ENCODE peak calls at places on chromosomes 1 and 21, in five cellular contexts. Q is transverse colon, E is right lobe of liver, Y is adrenal gland, M is tibial artery. S is an unnamed sample.

GRCh38 chr1:12469990-12470389 is 148.0 kb downstream of the DHRS3 start:
- DNase-seq in Q (no peak), E (no peak), Y (no peak), M (no peak), S (no peak)

GRCh38 chr1:57551476-57551875 is 127.6 kb upstream of the DAB1 start:
- DNase-seq in Q (no peak), E (no peak), Y (no peak), M (no peak), S (no peak)

GRCh38 chr1:38693759-38694158 is 165.8 kb downstream of the RRAGC start:
- DNase-seq in Q (no peak), E (no peak), Y (no peak), M (no peak), S (no peak)

GRCh38 chr1:205488074-205488723 is 16.3 kb upstream of the CDK18 start:
- DNase-seq in Q (peak; percentile 49), E (no peak), Y (peak; percentile 61), M (no peak), S (peak; percentile 60)

GRCh38 chr1:86370627-86371026 is 25.5 kb downstream of the ODF2L start:
- DNase-seq in Q (no peak), E (no peak), Y (no peak), M (no peak), S (no peak)

GRCh38 chr1:153534933-153535663 is 693 bp downstream of the S100A6 start:
- DNase-seq in Q (peak; percentile 72), E (no peak), Y (no peak), M (peak; percentile 88), S (peak; percentile 46)

GRCh38 chr1:101006553-101006952 is 19.0 kb downstream of the DPH5 start:
- DNase-seq in Q (no peak), E (no peak), Y (no peak), M (no peak), S (no peak)

GRCh38 chr1:196677781-196678509 is 26.1 kb downstream of the CFH start:
- DNase-seq in Q (no peak), E (no peak), Y (no peak), M (no peak), S (no peak)

GRCh38 chr1:74729741-74730478 is 2.9 kb downstream of the CRYZ start:
- DNase-seq in Q (no peak), E (no peak), Y (no peak), M (no peak), S (no peak)

GRCh38 chr1:109661391-109661790 is 5.5 kb downstream of the GSTM4 start:
- DNase-seq in Q (no peak), E (no peak), Y (no peak), M (no peak), S (no peak)

GRCh38 chr21:34936299-34936698 is 112.8 kb downstream of the RUNX1 start:
- DNase-seq in Q (no peak), E (no peak), Y (no peak), M (no peak), S (no peak)

GRCh38 chr1:6489799-6490180 is 1.7 kb downstream of the PLEKHG5 start:
- DNase-seq in Q (peak; percentile 85), E (peak; percentile 82), Y (peak; percentile 77), M (peak; percentile 42), S (peak; percentile 54)

GRCh38 chr21:33666153-33666552 is 23.9 kb downstream of the ITSN1 start:
- DNase-seq in Q (no peak), E (no peak), Y (no peak), M (no peak), S (no peak)

GRCh38 chr1:32939655-32940371 is 24.8 kb downstream of the RNF19B start:
- DNase-seq in Q (peak; percentile 54), E (no peak), Y (no peak), M (peak; percentile 48), S (no peak)

GRCh38 chr1:145994391-145995120 is 1.8 kb downstream of the TXNIP start:
- DNase-seq in Q (no peak), E (no peak), Y (peak; percentile 47), M (peak; percentile 15), S (no peak)

GRCh38 chr1:218362418-218363076 is 17.4 kb downstream of the TGFB2 start:
- DNase-seq in Q (no peak), E (no peak), Y (no peak), M (no peak), S (no peak)

GRCh38 chr1:47023268-47024137 is at the start of gene CYP4X1:
- DNase-seq in Q (peak; percentile 14), E (peak; percentile 52), Y (peak; percentile 13), M (no peak), S (peak; percentile 28)

GRCh38 chr1:241208910-241209414 is 148.0 kb downstream of the RGS7 start:
- DNase-seq in Q (no peak), E (no peak), Y (no peak), M (no peak), S (no peak)

GRCh38 chr1:228955691-228956090 is 220.4 kb downstream of the RHOU start:
- DNase-seq in Q (no peak), E (no peak), Y (no peak), M (no peak), S (no peak)

GRCh38 chr1:2802421-2802961 is 998 bp upstream of the TTC34 start:
- DNase-seq in Q (no peak), E (peak; percentile 38), Y (no peak), M (no peak), S (peak; percentile 39)

GRCh38 chr1:109823543-109824348 is 60.0 kb upstream of the EPS8L3 start:
- DNase-seq in Q (no peak), E (peak; percentile 64), Y (peak; percentile 65), M (peak; percentile 70), S (no peak)

GRCh38 chr1:29893036-29893723 is 656.9 kb downstream of the PTPRU start:
- DNase-seq in Q (no peak), E (no peak), Y (no peak), M (no peak), S (no peak)

GRCh38 chr1:5585256-5585655 is 407.0 kb downstream of the NPHP4 start:
- DNase-seq in Q (no peak), E (no peak), Y (no peak), M (no peak), S (no peak)

GRCh38 chr1:34709547-34709946 is 45.3 kb upstream of the GJB5 start:
- DNase-seq in Q (no peak), E (no peak), Y (no peak), M (no peak), S (no peak)

GRCh38 chr1:77948841-77949424 is 29.9 kb downstream of the FUBP1 start:
- DNase-seq in Q (no peak), E (no peak), Y (no peak), M (no peak), S (no peak)

GRCh38 chr1:85911742-85912141 is 203.5 kb upstream of the ZNHIT6 start:
- DNase-seq in Q (no peak), E (no peak), Y (no peak), M (no peak), S (no peak)

GRCh38 chr1:100353988-100354387 is 1.7 kb downstream of the CDC14A start:
- DNase-seq in Q (no peak), E (no peak), Y (no peak), M (no peak), S (no peak)

GRCh38 chr1:161778522-161778921 is 12.4 kb downstream of the ATF6 start:
- DNase-seq in Q (no peak), E (no peak), Y (no peak), M (no peak), S (no peak)

GRCh38 chr1:73463848-73464247 is 734.1 kb downstream of the LRRIQ3 start:
- DNase-seq in Q (no peak), E (no peak), Y (no peak), M (no peak), S (no peak)

GRCh38 chr21:36193200-36193599 is 36.6 kb downstream of the DOP1B start:
- DNase-seq in Q (no peak), E (no peak), Y (no peak), M (no peak), S (no peak)

GRCh38 chr1:150516616-150517015 is 1.1 kb downstream of the FALEC start:
- DNase-seq in Q (no peak), E (no peak), Y (no peak), M (no peak), S (no peak)

GRCh38 chr1:27571439-27572018 is 32.4 kb downstream of the AHDC1 start:
- DNase-seq in Q (no peak), E (no peak), Y (peak; percentile 73), M (no peak), S (peak; percentile 85)

GRCh38 chr1:27570823-27571222 is 33.1 kb downstream of the AHDC1 start:
- DNase-seq in Q (no peak), E (no peak), Y (peak; percentile 43), M (no peak), S (peak; percentile 43)

GRCh38 chr1:27569088-27569459 is 34.9 kb downstream of the AHDC1 start:
- DNase-seq in Q (no peak), E (no peak), Y (no peak), M (peak; percentile 55), S (no peak)

GRCh38 chr1:27569506-27570382 is 34.2 kb downstream of the AHDC1 start:
- DNase-seq in Q (no peak), E (no peak), Y (peak; percentile 43), M (no peak), S (no peak)

GRCh38 chr1:27570383-27570755 is 33.6 kb downstream of the AHDC1 start:
- DNase-seq in Q (no peak), E (no peak), Y (no peak), M (no peak), S (no peak)
- H3K4me1 ChIP-seq in Q (peaks cover 63% of the 10 kb centered on the region), E (peaks cover 51% of the 10 kb centered on the region), Y (peaks cover 96% of the 10 kb centered on the region), M (peaks cover 94% of the 10 kb centered on the region), S (peaks cover 56% of the 10 kb centered on the region)

GRCh38 chr1:183094376-183094775 is 71.2 kb downstream of the LAMC1 start:
- DNase-seq in Q (no peak), E (no peak), Y (no peak), M (no peak), S (no peak)

GRCh38 chr1:183092350-183092749 is 69.1 kb downstream of the LAMC1 start:
- DNase-seq in Q (no peak), E (no peak), Y (no peak), M (no peak), S (no peak)

GRCh38 chr1:183093821-183094287 is 70.6 kb downstream of the LAMC1 start:
- DNase-seq in Q (no peak), E (no peak), Y (no peak), M (no peak), S (no peak)

GRCh38 chr1:183090386-183091006 is 67.3 kb downstream of the LAMC1 start:
- DNase-seq in Q (peak; percentile 52), E (no peak), Y (no peak), M (peak; percentile 60), S (no peak)

GRCh38 chr1:183093066-183093668 is 69.9 kb downstream of the LAMC1 start:
- DNase-seq in Q (no peak), E (no peak), Y (no peak), M (no peak), S (no peak)
- H3K4me1 ChIP-seq in Q (peaks cover 5% of the 10 kb centered on the region), E (peaks cover 11% of the 10 kb centered on the region), Y (peaks cover 28% of the 10 kb centered on the region), M (peaks cover 31% of the 10 kb centered on the region), S (peaks cover 38% of the 10 kb centered on the region)

GRCh38 chr1:63843884-63844283 is 70.1 kb downstream of the ROR1 start:
- DNase-seq in Q (no peak), E (no peak), Y (no peak), M (no peak), S (no peak)
- H3K4me1 ChIP-seq in Q (no peaks in the 10 kb centered on the region), E (no peaks in the 10 kb centered on the region), Y (no peaks in the 10 kb centered on the region), M (peaks cover 17% of the 10 kb centered on the region), S (peaks cover 3% of the 10 kb centered on the region)

DNA sequence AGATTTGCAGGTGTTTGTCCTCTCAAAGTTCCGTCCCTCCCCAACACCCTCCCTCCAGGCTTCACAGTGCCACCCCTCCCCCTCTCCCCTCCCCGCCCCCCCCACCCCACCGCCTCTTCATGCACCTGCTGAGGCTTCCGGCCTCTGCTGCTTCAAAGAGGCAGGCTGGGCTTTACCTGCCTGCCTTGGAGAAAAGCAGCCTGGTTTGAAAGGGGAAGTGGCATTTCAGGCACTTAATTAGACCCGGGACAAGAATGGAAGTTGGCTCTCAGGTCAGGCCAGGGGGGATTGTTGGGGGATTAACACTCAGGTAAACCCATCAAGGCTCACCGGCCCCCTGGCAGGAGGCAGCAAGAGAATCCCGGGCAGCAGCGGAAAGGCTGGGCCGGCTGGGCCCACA is 21.1 kb downstream of the PAX7 start:
- DNase-seq in Q (no peak), E (no peak), Y (no peak), M (no peak), S (no peak)
- H3K4me1 ChIP-seq in Q (no peaks in the 10 kb centered on the region), E (no peaks in the 10 kb centered on the region), Y (no peaks in the 10 kb centered on the region), M (peaks cover 5% of the 10 kb centered on the region), S (no peaks in the 10 kb centered on the region)

S was measured in pancreas.